ENCODE peak calls at places on chromosomes 4 and X, in ten cellular contexts. Y, K, P, O, F, C, D, G, M and Q are unnamed samples.

GRCh38 chrX:134682081-134682480 is 23.8 kb upstream of the PLAC1 start:
- DNase-seq in D (no peak), K (no peak), C (no peak), P (no peak), G (peak; percentile 60), O (no peak), Y (no peak), M (no peak), F (no peak), Q (no peak)

GRCh38 chrX:96027363-96027894 is 657.2 kb upstream of the DIAPH2 start:
- DNase-seq in C (no peak), G (no peak), P (no peak), D (no peak), O (no peak), M (no peak), K (no peak), Y (no peak), F (no peak), Q (no peak)

GRCh38 chrX:16827225-16827624 is 41.0 kb downstream of the TXLNG start:
- DNase-seq in M (no peak), Y (no peak), D (peak; percentile 65), O (no peak), C (peak; percentile 76), P (no peak), K (no peak), G (peak; percentile 41), F (no peak), Q (no peak)

GRCh38 chr4:186021461-186022167 is 47.3 kb upstream of the TLR3 start:
- DNase-seq in P (no peak), Y (no peak), K (no peak), D (peak; percentile 20), C (peak; percentile 24), F (peak; percentile 44), O (peak; percentile 24), G (peak; percentile 56), M (no peak), Q (no peak)

GRCh38 chrX:111761578-111762135 is 80.7 kb downstream of the ALG13 start:
- DNase-seq in D (no peak), P (no peak), Y (no peak), F (no peak), M (no peak), O (no peak), G (no peak), K (no peak), C (no peak), Q (no peak)

GRCh38 chrX:38365939-38366338 is 13.5 kb downstream of the OTC start:
- DNase-seq in G (no peak), Y (no peak), D (no peak), F (peak; percentile 31), O (no peak), P (no peak), M (no peak), K (no peak), C (no peak), Q (no peak)

GRCh38 chr4:15479089-15479912 is 9.6 kb downstream of the CC2D2A start:
- DNase-seq in Y (no peak), M (no peak), P (no peak), O (peak; percentile 59), C (peak; percentile 81), G (peak; percentile 92), D (peak; percentile 89), F (peak; percentile 44), K (no peak), Q (no peak)

GRCh38 chr4:122517345-122517744 is 60.8 kb upstream of the IL2 start:
- DNase-seq in M (no peak), P (no peak), D (no peak), F (no peak), C (no peak), G (no peak), Y (no peak), K (no peak), O (no peak), Q (no peak)

GRCh38 chrX:20061869-20062254 is 54.8 kb downstream of the MAP7D2 start:
- DNase-seq in Y (no peak), M (no peak), C (peak; percentile 82), O (no peak), D (peak; percentile 69), F (no peak), K (no peak), G (peak; percentile 55), P (no peak), Q (no peak)

GRCh38 chrX:133444952-133445831 is 29.9 kb upstream of the GPC4 start:
- DNase-seq in Y (no peak), K (no peak), C (peak; percentile 30), D (no peak), P (no peak), G (peak; percentile 12), F (no peak), M (no peak), O (no peak), Q (no peak)

GRCh38 chr4:3675251-3676115 is 90.7 kb upstream of the ADRA2C start:
- DNase-seq in K (no peak), O (no peak), F (peak; percentile 25), C (no peak), M (peak; percentile 49), G (no peak), P (peak; percentile 47), D (no peak), Y (no peak), Q (no peak)

GRCh38 chr4:3673716-3674478 is 92.3 kb upstream of the ADRA2C start:
- DNase-seq in K (no peak), C (no peak), G (no peak), O (no peak), P (peak; percentile 40), D (no peak), M (peak; percentile 26), Y (no peak), F (no peak), Q (no peak)

GRCh38 chr4:3673176-3673575 is 93.0 kb upstream of the ADRA2C start:
- DNase-seq in M (peak; percentile 22), P (peak; percentile 22), G (no peak), K (no peak), F (no peak), Y (no peak), D (no peak), O (no peak), C (no peak), Q (no peak)

GRCh38 chr4:3676196-3676595 is 90.0 kb upstream of the ADRA2C start:
- DNase-seq in P (no peak), M (peak; percentile 20), G (no peak), F (no peak), O (no peak), K (no peak), Y (no peak), D (no peak), C (no peak), Q (no peak)

GRCh38 chr4:3674479-3674851 is 91.7 kb upstream of the ADRA2C start:
- DNase-seq in C (no peak), D (no peak), F (no peak), P (peak; percentile 49), K (no peak), Y (no peak), G (no peak), M (peak; percentile 27), O (no peak), Q (no peak)
- H3K36me3 ChIP-seq in C (no peaks in the 10 kb centered on the region), D (no peaks in the 10 kb centered on the region), F (no peaks in the 10 kb centered on the region), P (no peaks in the 10 kb centered on the region), K (no peaks in the 10 kb centered on the region), Y (no peaks in the 10 kb centered on the region), G (no peaks in the 10 kb centered on the region), M (no peaks in the 10 kb centered on the region), O (no peaks in the 10 kb centered on the region), Q (no peaks in the 10 kb centered on the region)

GRCh38 chr4:53963786-53964185 is 100.6 kb downstream of the CHIC2 start:
- DNase-seq in D (no peak), P (no peak), O (no peak), C (peak; percentile 17), F (peak; percentile 37), K (no peak), M (no peak), Y (no peak), G (peak; percentile 32), Q (no peak)
- H3K27ac ChIP-seq in D (no peak overlapping the region), P (no peak overlapping the region), O (no peak overlapping the region), C (no peak overlapping the region), F (peak overlapping the region; percentile 46), K (no peak overlapping the region), M (no peak overlapping the region), Y (no peak overlapping the region), G (peak overlapping the region; percentile 70), Q (no peak overlapping the region)

GRCh38 chrX:71245159-71245558 is 8.8 kb downstream of the ZMYM3 start:
- DNase-seq in C (no peak), Y (no peak), G (no peak), P (no peak), O (no peak), K (no peak), M (no peak), F (no peak), D (no peak), Q (no peak)
- H3K36me3 ChIP-seq in C (peaks cover 5% of the 10 kb centered on the region), Y (peaks cover 31% of the 10 kb centered on the region), G (no peaks in the 10 kb centered on the region), P (peaks cover 47% of the 10 kb centered on the region), O (no peaks in the 10 kb centered on the region), K (peaks cover 3% of the 10 kb centered on the region), M (peaks cover 93% of the 10 kb centered on the region), F (peaks cover 83% of the 10 kb centered on the region), D (peaks cover 63% of the 10 kb centered on the region), Q (peaks cover 61% of the 10 kb centered on the region)

GRCh38 chr4:112282860-112283667 is 2.6 kb downstream of the TIFA start:
- DNase-seq in K (no peak), D (no peak), P (no peak), Y (no peak), F (no peak), M (no peak), O (no peak), G (no peak), C (no peak), Q (no peak)

GRCh38 chr4:112284166-112284565 is 1.5 kb downstream of the TIFA start:
- DNase-seq in G (peak; percentile 52), C (peak; percentile 3), F (peak; percentile 41), P (no peak), K (no peak), D (peak; percentile 8), M (no peak), O (no peak), Y (no peak), Q (no peak)

GRCh38 chr4:112287258-112287873 is 1.7 kb upstream of the TIFA start:
- DNase-seq in C (no peak), P (no peak), F (peak; percentile 95), G (no peak), D (no peak), Y (no peak), M (no peak), K (no peak), O (no peak), Q (no peak)

GRCh38 chr4:112288455-112288854 is 2.8 kb upstream of the TIFA start:
- DNase-seq in P (no peak), D (no peak), G (no peak), F (peak; percentile 85), O (no peak), K (no peak), Y (no peak), M (no peak), C (no peak), Q (peak; percentile 65)

DNA sequence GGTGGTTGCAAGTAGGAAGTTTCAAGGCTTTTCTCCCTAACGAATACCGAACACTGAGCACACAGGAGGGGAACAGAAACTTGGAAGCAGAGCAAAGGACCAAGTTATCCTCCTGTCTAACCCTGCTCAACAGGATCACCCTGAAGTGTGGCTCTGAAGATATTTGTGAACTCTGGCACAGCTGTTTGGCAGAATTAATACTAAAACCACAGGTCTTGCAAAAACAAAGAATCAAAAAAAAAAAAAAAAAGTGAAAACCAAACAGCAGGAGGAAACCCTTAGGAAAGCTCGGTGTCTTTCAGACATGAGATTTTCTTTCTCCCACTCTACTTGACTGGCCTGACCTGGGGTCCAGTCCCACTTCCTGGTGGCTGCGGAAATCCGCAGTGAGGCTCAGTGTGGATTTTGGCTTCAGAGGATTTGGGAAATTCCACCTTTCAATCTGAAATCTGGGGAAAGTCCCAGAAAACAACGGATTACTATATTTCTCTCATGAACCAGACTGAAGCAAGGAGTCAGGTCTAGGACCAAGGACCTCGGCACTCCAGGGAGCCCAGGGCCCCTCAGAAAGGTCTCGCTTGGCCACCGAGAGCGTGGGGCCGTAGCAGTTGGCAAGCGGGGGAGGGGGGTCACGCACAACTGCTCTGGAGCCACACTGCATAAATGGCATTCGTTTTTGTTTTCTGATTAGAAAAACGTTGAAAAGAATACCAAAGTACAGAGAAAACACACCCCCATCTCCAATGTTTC is 867 bp downstream of the TIFA start:
- DNase-seq in D (peak; percentile 24), P (peak; percentile 84), G (peak; percentile 50), O (no peak), C (peak; percentile 31), F (peak; percentile 52), Y (peak; percentile 39), K (no peak), M (no peak), Q (peak; percentile 20)
- H3K27ac ChIP-seq in D (peak overlapping the region; percentile 30), P (peak overlapping the region; percentile 95), G (peak overlapping the region; percentile 25), O (peak overlapping the region; percentile 51), C (no peak overlapping the region), F (peak overlapping the region; percentile 94), Y (peak overlapping the region; percentile 90), K (peak overlapping the region; percentile 82), M (peak overlapping the region; percentile 76), Q (peak overlapping the region; percentile 87)